ENCODE peak calls at places on chromosomes 7 and 10, in six cellular contexts. Q, J, G, S, C and P are unnamed samples.

GRCh38 chr7:159107052-159107892 is 37.4 kb downstream of the VIPR2 start:
- DNase-seq in Q (no peak), J (no peak), G (no peak), S (no peak), C (no peak), P (no peak)

GRCh38 chr10:120477006-120477722 is 20.1 kb downstream of the PLPP4 start:
- DNase-seq in Q (no peak), J (no peak), G (no peak), S (no peak), C (no peak), P (no peak)

GRCh38 chr10:96588601-96589419 is 2.0 kb upstream of the TM9SF3 start:
- DNase-seq in Q (no peak), J (peak), G (no peak), S (peak), C (peak), P (no peak)

GRCh38 chr10:75266945-75267344 is 31.2 kb upstream of the COMTD1 start:
- DNase-seq in Q (no peak), J (no peak), G (no peak), S (no peak), C (peak), P (no peak)

GRCh38 chr10:78650122-78650521 is 418.6 kb upstream of the ZMIZ1 start:
- DNase-seq in Q (no peak), J (no peak), G (peak), S (no peak), C (peak), P (no peak)

GRCh38 chr7:44966731-44967538 is 11.9 kb downstream of the MYO1G start:
- DNase-seq in Q (no peak), J (no peak), G (no peak), S (peak), C (no peak), P (no peak)

GRCh38 chr7:7098280-7098818 is 84.0 kb upstream of the C1GALT1 start:
- DNase-seq in Q (no peak), J (no peak), G (no peak), S (no peak), C (no peak), P (no peak)

GRCh38 chr7:154676422-154677073 is 326.4 kb downstream of the PAXIP1 start:
- DNase-seq in Q (no peak), J (no peak), G (no peak), S (no peak), C (no peak), P (no peak)

GRCh38 chr10:114905450-114905849 is 32.5 kb upstream of the TRUB1 start:
- DNase-seq in Q (no peak), J (no peak), G (peak), S (no peak), C (peak), P (no peak)

GRCh38 chr10:4267084-4267774 is 482.2 kb upstream of the KLF6 start:
- DNase-seq in Q (no peak), J (no peak), G (peak), S (no peak), C (peak), P (no peak)

GRCh38 chr7:91319326-91319725 is 55.1 kb downstream of the FZD1 start:
- DNase-seq in Q (no peak), J (no peak), G (no peak), S (no peak), C (no peak), P (no peak)

GRCh38 chr10:93566435-93567276 is at the start of gene FFAR4:
- DNase-seq in Q (peak), J (no peak), G (peak), S (no peak), C (no peak), P (no peak)

GRCh38 chr7:107472116-107472515 is 2.3 kb downstream of the GPR22 start:
- DNase-seq in Q (no peak), J (no peak), G (no peak), S (no peak), C (no peak), P (no peak)

DNA sequence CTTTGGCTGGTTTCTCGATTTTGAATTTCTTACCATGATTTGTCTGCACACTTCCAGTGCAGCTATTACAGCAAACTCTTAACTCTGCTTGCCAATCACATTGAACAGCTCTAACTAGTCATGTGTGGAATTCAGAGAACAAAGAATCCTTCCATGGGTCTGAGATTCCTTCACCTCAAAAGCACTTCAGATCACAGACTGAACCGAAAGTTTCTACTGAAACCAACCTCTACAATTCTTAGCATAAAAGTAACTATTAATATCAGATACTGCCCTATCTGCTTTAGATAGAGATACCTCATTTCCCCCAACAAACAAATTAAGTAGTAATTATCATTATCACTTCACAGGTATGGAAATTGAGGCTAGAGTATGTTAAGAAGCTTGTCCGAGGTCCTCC is 56.5 kb upstream of the SP4 start:
- DNase-seq in Q (no peak), J (no peak), G (no peak), S (no peak), C (no peak), P (no peak)
- TF ChIP-seq CTCF in Q (no peak), J (no peak), G (no peak), S (no peak), C (no peak), P (no peak)

GRCh38 chr10:36725581-36726520 is 399.5 kb upstream of the ANKRD30A start:
- DNase-seq in Q (no peak), J (no peak), G (peak), S (no peak), C (peak), P (peak)
- TF ChIP-seq CTCF in Q (peak), J (no peak), G (no peak), S (no peak), C (peak), P (no peak)

DNA sequence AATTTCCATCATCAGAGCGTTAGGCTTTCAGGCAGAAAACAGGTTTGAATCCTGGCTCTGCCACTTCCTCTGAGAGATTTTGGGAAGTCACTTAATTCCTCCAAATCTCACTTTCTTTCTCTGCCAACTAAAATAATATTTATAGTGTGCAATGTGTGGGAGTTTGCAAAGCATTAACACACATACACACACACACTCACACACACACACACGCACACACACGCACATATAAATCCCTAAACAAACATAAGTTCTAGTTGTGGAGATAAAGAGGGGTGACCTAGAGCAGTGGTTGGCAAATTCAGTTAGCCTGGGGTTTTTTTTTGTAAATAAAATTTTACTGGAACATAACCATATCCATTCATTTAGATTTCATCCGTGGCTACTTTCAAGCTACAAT is 84.7 kb downstream of the TRIL start:
- DNase-seq in Q (no peak), J (no peak), G (no peak), S (no peak), C (no peak), P (no peak)
- TF ChIP-seq CTCF in Q (no peak), J (no peak), G (no peak), S (no peak), C (no peak), P (no peak)

DNA sequence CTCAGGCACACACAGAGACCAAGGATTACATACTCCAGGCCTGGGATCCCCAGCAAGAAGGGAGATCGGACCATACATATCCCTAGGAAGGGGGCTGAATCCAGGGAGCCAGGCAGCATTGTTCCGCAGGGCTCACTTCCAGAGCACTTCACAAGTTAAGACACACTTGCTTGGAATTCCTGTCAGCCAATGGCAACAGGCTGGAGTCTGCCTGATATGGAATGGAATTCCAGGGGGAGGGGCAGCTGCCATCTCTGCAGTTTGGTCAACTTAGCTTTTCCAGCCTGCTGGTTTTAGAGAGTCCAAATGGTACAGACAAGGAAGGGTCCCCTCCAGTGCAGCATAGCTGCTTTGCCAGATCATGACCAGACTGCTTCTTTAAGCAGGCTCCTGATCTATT is 290.0 kb upstream of the GLI3 start:
- DNase-seq in Q (no peak), J (no peak), G (no peak), S (no peak), C (no peak), P (no peak)
- TF ChIP-seq CTCF in Q (no peak), J (no peak), G (no peak), S (no peak), C (no peak), P (no peak)

GRCh38 chr10:31031666-31032514 is at the start of gene ZNF438:
- DNase-seq in Q (peak), J (peak), G (peak), S (peak), C (peak), P (peak)
- TF ChIP-seq CTCF in Q (peak), J (no peak), G (no peak), S (peak), C (peak), P (no peak)

GRCh38 chr7:100428967-100429636 is 529 bp upstream of the MEPCE start:
- DNase-seq in Q (peak), J (peak), G (peak), S (peak), C (peak), P (peak)
- TF ChIP-seq CTCF in Q (peak), J (no peak), G (no peak), S (no peak), C (no peak), P (no peak)

DNA sequence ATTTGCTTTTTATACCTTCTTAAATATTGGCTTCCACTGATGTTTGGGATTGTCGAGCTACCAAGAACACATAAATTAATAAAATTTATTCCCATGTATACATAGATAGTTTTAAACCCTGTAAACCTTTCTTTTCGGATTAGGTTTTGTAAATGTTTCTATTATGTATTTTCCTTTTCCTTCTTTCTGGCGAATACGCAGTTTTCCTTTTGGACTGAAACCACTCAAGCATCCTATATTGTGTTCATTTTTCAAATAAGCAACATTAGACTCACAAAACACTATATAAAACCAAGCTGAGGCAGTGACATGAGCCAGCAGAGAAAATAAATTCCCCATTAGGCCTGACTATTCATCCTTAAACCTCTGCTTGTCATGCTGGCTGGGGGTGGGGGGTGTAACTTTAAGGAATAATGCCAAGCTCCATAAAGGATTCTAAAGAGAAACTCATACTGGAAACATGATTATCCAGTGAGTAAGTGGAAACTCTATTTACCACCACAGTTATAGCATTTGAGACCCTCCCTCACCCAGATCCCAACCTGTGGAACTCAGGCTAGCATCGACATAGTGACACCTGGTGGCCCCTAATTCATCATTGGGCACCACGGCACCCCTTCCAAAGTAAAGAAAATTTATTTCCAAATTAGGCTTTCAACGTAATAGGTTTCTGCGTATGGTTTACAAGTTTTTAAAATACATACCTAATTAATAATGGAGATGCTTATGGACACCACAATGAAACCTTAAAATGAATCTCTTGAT is 86.5 kb upstream of the CELF2 start:
- DNase-seq in Q (no peak), J (no peak), G (no peak), S (no peak), C (no peak), P (no peak)
- TF ChIP-seq CTCF in Q (peak), J (no peak), G (no peak), S (no peak), C (no peak), P (peak)

DNA sequence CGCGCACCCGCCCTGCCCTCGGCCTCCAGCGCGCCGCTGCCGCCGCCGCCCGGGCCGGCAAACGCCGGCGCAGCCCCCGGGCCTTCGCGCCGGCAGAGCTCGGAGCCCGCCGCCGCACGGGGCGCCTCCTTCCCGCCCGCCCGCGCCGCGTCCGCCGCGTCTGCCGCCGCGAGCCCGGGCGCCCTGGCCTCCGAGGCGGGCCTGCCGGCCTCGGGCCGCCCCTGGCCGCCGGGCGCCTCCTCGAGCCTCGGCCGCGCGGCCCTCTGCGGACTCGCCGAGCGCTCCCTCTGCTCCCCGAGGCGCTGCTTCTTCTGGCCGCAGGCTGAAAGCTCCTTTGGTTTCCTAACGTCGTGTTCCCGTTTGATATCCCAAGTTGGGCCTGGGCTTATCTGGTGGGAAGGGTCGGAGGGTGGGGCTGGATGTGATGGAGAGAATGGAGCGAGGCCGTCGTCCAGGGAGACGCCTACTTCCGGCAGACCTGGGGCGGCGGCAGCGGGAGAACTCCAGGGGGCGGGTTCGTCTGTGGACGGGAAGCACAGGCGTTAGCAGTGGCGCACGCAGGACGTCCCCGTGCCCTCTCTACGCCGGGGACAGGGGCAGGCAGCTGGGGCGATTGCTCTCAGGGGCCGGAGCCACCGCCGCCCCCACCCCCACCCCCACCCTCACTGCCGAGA is 221.0 kb downstream of the PHTF2 start:
- DNase-seq in Q (peak), J (peak), G (peak), S (peak), C (peak), P (peak)
- TF ChIP-seq CTCF in Q (peak), J (no peak), G (no peak), S (no peak), C (no peak), P (no peak)

GRCh38 chr10:35574924-35575352 is 30.2 kb upstream of the GJD4 start:
- DNase-seq in Q (no peak), J (no peak), G (peak), S (no peak), C (peak), P (peak)
- TF ChIP-seq CTCF in Q (no peak), J (no peak), G (no peak), S (no peak), C (peak), P (peak)